ENCODE peak calls at places on chromosomes 4 and X, in eight cellular contexts. One of them, this sample, is unnamed.

GRCh38 chr4:167233523-167234387 is 539 bp downstream of the SPOCK3 start:
- DNase-seq in nucleus accumbens: peak; percentile 79
- DNase-seq in iPS-NIHi11: peak; percentile 28
- DNase-seq in CD4-positive, alpha-beta T cell: no peak
- DNase-seq in T-helper 9 cell: no peak
- DNase-seq in EL: peak; percentile 1
- DNase-seq in stimulated activated CD4-positive, alpha-beta T cell treated with anti-CD3 and anti-CD28 coated beads, Interleukin-15, amount 100 ng/mL, for 24 hours: no peak
- DNase-seq in astrocyte of the spinal cord: peak; percentile 18
- DNase-seq in this sample: no peak

GRCh38 chr4:82975792-82976191 is 34.8 kb downstream of the LIN54 start:
- DNase-seq in CD4-positive, alpha-beta T cell: no peak
- DNase-seq in nucleus accumbens: no peak
- DNase-seq in iPS-NIHi11: no peak
- DNase-seq in T-helper 9 cell: no peak
- DNase-seq in stimulated activated CD4-positive, alpha-beta T cell treated with anti-CD3 and anti-CD28 coated beads, Interleukin-15, amount 100 ng/mL, for 24 hours: no peak
- DNase-seq in EL: peak; percentile 83
- DNase-seq in astrocyte of the spinal cord: peak; percentile 5
- DNase-seq in this sample: no peak

GRCh38 chr4:158791588-158791987 is 22.8 kb downstream of the FNIP2 start:
- DNase-seq in CD4-positive, alpha-beta T cell: no peak
- DNase-seq in T-helper 9 cell: no peak
- DNase-seq in astrocyte of the spinal cord: no peak
- DNase-seq in iPS-NIHi11: no peak
- DNase-seq in stimulated activated CD4-positive, alpha-beta T cell treated with anti-CD3 and anti-CD28 coated beads, Interleukin-15, amount 100 ng/mL, for 24 hours: no peak
- DNase-seq in nucleus accumbens: no peak
- DNase-seq in EL: no peak
- DNase-seq in this sample: no peak

GRCh38 chr4:100008048-100008447 is 58.0 kb upstream of the H2AZ1 start:
- DNase-seq in EL: peak; percentile 80
- DNase-seq in stimulated activated CD4-positive, alpha-beta T cell treated with anti-CD3 and anti-CD28 coated beads, Interleukin-15, amount 100 ng/mL, for 24 hours: no peak
- DNase-seq in nucleus accumbens: no peak
- DNase-seq in iPS-NIHi11: no peak
- DNase-seq in T-helper 9 cell: no peak
- DNase-seq in astrocyte of the spinal cord: peak; percentile 23
- DNase-seq in CD4-positive, alpha-beta T cell: no peak
- DNase-seq in this sample: no peak

GRCh38 chr4:88018471-88018870 is 11.0 kb downstream of the PKD2 start:
- DNase-seq in nucleus accumbens: no peak
- DNase-seq in iPS-NIHi11: no peak
- DNase-seq in stimulated activated CD4-positive, alpha-beta T cell treated with anti-CD3 and anti-CD28 coated beads, Interleukin-15, amount 100 ng/mL, for 24 hours: no peak
- DNase-seq in astrocyte of the spinal cord: peak; percentile 51
- DNase-seq in EL: peak; percentile 85
- DNase-seq in CD4-positive, alpha-beta T cell: no peak
- DNase-seq in T-helper 9 cell: no peak
- DNase-seq in this sample: peak; percentile 69

GRCh38 chr4:70601422-70602039 is 9.5 kb downstream of the AMBN start:
- DNase-seq in iPS-NIHi11: peak; percentile 56
- DNase-seq in EL: peak; percentile 66
- DNase-seq in T-helper 9 cell: peak; percentile 42
- DNase-seq in CD4-positive, alpha-beta T cell: peak; percentile 49
- DNase-seq in astrocyte of the spinal cord: peak; percentile 61
- DNase-seq in nucleus accumbens: peak; percentile 19
- DNase-seq in stimulated activated CD4-positive, alpha-beta T cell treated with anti-CD3 and anti-CD28 coated beads, Interleukin-15, amount 100 ng/mL, for 24 hours: peak; percentile 65
- DNase-seq in this sample: peak; percentile 64

GRCh38 chrX:110006826-110007375 is 4.0 kb downstream of the TMEM164 start:
- DNase-seq in stimulated activated CD4-positive, alpha-beta T cell treated with anti-CD3 and anti-CD28 coated beads, Interleukin-15, amount 100 ng/mL, for 24 hours: no peak
- DNase-seq in EL: no peak
- DNase-seq in astrocyte of the spinal cord: no peak
- DNase-seq in nucleus accumbens: no peak
- DNase-seq in T-helper 9 cell: no peak
- DNase-seq in CD4-positive, alpha-beta T cell: no peak
- DNase-seq in iPS-NIHi11: no peak
- DNase-seq in this sample: no peak

GRCh38 chr4:80484707-80485106 is 149.2 kb downstream of the CFAP299 start:
- DNase-seq in EL: peak; percentile 14
- DNase-seq in astrocyte of the spinal cord: no peak
- DNase-seq in CD4-positive, alpha-beta T cell: no peak
- DNase-seq in T-helper 9 cell: no peak
- DNase-seq in nucleus accumbens: no peak
- DNase-seq in iPS-NIHi11: no peak
- DNase-seq in stimulated activated CD4-positive, alpha-beta T cell treated with anti-CD3 and anti-CD28 coated beads, Interleukin-15, amount 100 ng/mL, for 24 hours: no peak
- DNase-seq in this sample: no peak

GRCh38 chr4:30714408-30715031 is 5.6 kb upstream of the PCDH7 start:
- DNase-seq in CD4-positive, alpha-beta T cell: no peak
- DNase-seq in T-helper 9 cell: no peak
- DNase-seq in astrocyte of the spinal cord: peak; percentile 64
- DNase-seq in nucleus accumbens: no peak
- DNase-seq in EL: peak; percentile 49
- DNase-seq in stimulated activated CD4-positive, alpha-beta T cell treated with anti-CD3 and anti-CD28 coated beads, Interleukin-15, amount 100 ng/mL, for 24 hours: peak; percentile 8
- DNase-seq in iPS-NIHi11: peak; percentile 47
- DNase-seq in this sample: no peak

GRCh38 chr4:38190717-38191178 is 230.6 kb downstream of the PTTG2 start:
- DNase-seq in iPS-NIHi11: no peak
- DNase-seq in astrocyte of the spinal cord: peak; percentile 74
- DNase-seq in T-helper 9 cell: no peak
- DNase-seq in CD4-positive, alpha-beta T cell: no peak
- DNase-seq in nucleus accumbens: peak; percentile 11
- DNase-seq in EL: peak; percentile 90
- DNase-seq in stimulated activated CD4-positive, alpha-beta T cell treated with anti-CD3 and anti-CD28 coated beads, Interleukin-15, amount 100 ng/mL, for 24 hours: no peak
- DNase-seq in this sample: no peak

GRCh38 chr4:88008133-88008621 is 742 bp downstream of the PKD2 start:
- DNase-seq in CD4-positive, alpha-beta T cell: no peak
- DNase-seq in T-helper 9 cell: no peak
- DNase-seq in astrocyte of the spinal cord: peak; percentile 42
- DNase-seq in nucleus accumbens: peak; percentile 44
- DNase-seq in stimulated activated CD4-positive, alpha-beta T cell treated with anti-CD3 and anti-CD28 coated beads, Interleukin-15, amount 100 ng/mL, for 24 hours: peak; percentile 52
- DNase-seq in EL: peak; percentile 66
- DNase-seq in iPS-NIHi11: peak; percentile 72
- DNase-seq in this sample: no peak

GRCh38 chrX:20437678-20438077 is 171.0 kb upstream of the RPS6KA3 start:
- DNase-seq in EL: no peak
- DNase-seq in iPS-NIHi11: no peak
- DNase-seq in stimulated activated CD4-positive, alpha-beta T cell treated with anti-CD3 and anti-CD28 coated beads, Interleukin-15, amount 100 ng/mL, for 24 hours: no peak
- DNase-seq in T-helper 9 cell: no peak
- DNase-seq in astrocyte of the spinal cord: no peak
- DNase-seq in nucleus accumbens: no peak
- DNase-seq in CD4-positive, alpha-beta T cell: no peak
- DNase-seq in this sample: no peak

GRCh38 chr4:26028133-26028792 is 114.2 kb downstream of the SMIM20 start:
- DNase-seq in astrocyte of the spinal cord: no peak
- DNase-seq in EL: no peak
- DNase-seq in nucleus accumbens: no peak
- DNase-seq in iPS-NIHi11: no peak
- DNase-seq in T-helper 9 cell: no peak
- DNase-seq in CD4-positive, alpha-beta T cell: no peak
- DNase-seq in stimulated activated CD4-positive, alpha-beta T cell treated with anti-CD3 and anti-CD28 coated beads, Interleukin-15, amount 100 ng/mL, for 24 hours: no peak
- DNase-seq in this sample: no peak

GRCh38 chr4:23333556-23333945 is 556.3 kb downstream of the PPARGC1A start:
- DNase-seq in stimulated activated CD4-positive, alpha-beta T cell treated with anti-CD3 and anti-CD28 coated beads, Interleukin-15, amount 100 ng/mL, for 24 hours: peak; percentile 21
- DNase-seq in EL: no peak
- DNase-seq in astrocyte of the spinal cord: peak; percentile 90
- DNase-seq in CD4-positive, alpha-beta T cell: no peak
- DNase-seq in nucleus accumbens: no peak
- DNase-seq in T-helper 9 cell: no peak
- DNase-seq in iPS-NIHi11: no peak
- DNase-seq in this sample: no peak

GRCh38 chrX:56746996-56747395 is 18.0 kb downstream of the NBDY start:
- DNase-seq in stimulated activated CD4-positive, alpha-beta T cell treated with anti-CD3 and anti-CD28 coated beads, Interleukin-15, amount 100 ng/mL, for 24 hours: no peak
- DNase-seq in nucleus accumbens: no peak
- DNase-seq in CD4-positive, alpha-beta T cell: no peak
- DNase-seq in EL: peak; percentile 1
- DNase-seq in T-helper 9 cell: no peak
- DNase-seq in astrocyte of the spinal cord: no peak
- DNase-seq in iPS-NIHi11: no peak
- DNase-seq in this sample: no peak

GRCh38 chr4:84529169-84529751 is 30.2 kb upstream of the NKX6-1 start:
- DNase-seq in iPS-NIHi11: peak; percentile 32
- DNase-seq in T-helper 9 cell: no peak
- DNase-seq in stimulated activated CD4-positive, alpha-beta T cell treated with anti-CD3 and anti-CD28 coated beads, Interleukin-15, amount 100 ng/mL, for 24 hours: no peak
- DNase-seq in CD4-positive, alpha-beta T cell: no peak
- DNase-seq in EL: peak; percentile 18
- DNase-seq in nucleus accumbens: no peak
- DNase-seq in astrocyte of the spinal cord: peak; percentile 31
- DNase-seq in this sample: no peak

GRCh38 chr4:179671609-179672008 is 2229.4 kb upstream of the AGA start:
- DNase-seq in T-helper 9 cell: no peak
- DNase-seq in nucleus accumbens: no peak
- DNase-seq in stimulated activated CD4-positive, alpha-beta T cell treated with anti-CD3 and anti-CD28 coated beads, Interleukin-15, amount 100 ng/mL, for 24 hours: no peak
- DNase-seq in EL: no peak
- DNase-seq in astrocyte of the spinal cord: peak; percentile 6
- DNase-seq in iPS-NIHi11: no peak
- DNase-seq in CD4-positive, alpha-beta T cell: no peak
- DNase-seq in this sample: no peak

GRCh38 chrX:79524642-79525041 is 157.5 kb upstream of the ITM2A start:
- DNase-seq in stimulated activated CD4-positive, alpha-beta T cell treated with anti-CD3 and anti-CD28 coated beads, Interleukin-15, amount 100 ng/mL, for 24 hours: no peak
- DNase-seq in T-helper 9 cell: no peak
- DNase-seq in iPS-NIHi11: peak; percentile 5
- DNase-seq in CD4-positive, alpha-beta T cell: no peak
- DNase-seq in EL: no peak
- DNase-seq in astrocyte of the spinal cord: no peak
- DNase-seq in nucleus accumbens: no peak
- DNase-seq in this sample: peak; percentile 12

GRCh38 chr4:141376769-141377168 is 156.1 kb downstream of the ZNF330 start:
- DNase-seq in stimulated activated CD4-positive, alpha-beta T cell treated with anti-CD3 and anti-CD28 coated beads, Interleukin-15, amount 100 ng/mL, for 24 hours: no peak
- DNase-seq in iPS-NIHi11: no peak
- DNase-seq in nucleus accumbens: no peak
- DNase-seq in astrocyte of the spinal cord: no peak
- DNase-seq in T-helper 9 cell: no peak
- DNase-seq in CD4-positive, alpha-beta T cell: no peak
- DNase-seq in EL: no peak
- DNase-seq in this sample: no peak

GRCh38 chr4:58042176-58042575 is 932.0 kb upstream of the IGFBP7 start:
- DNase-seq in T-helper 9 cell: no peak
- DNase-seq in stimulated activated CD4-positive, alpha-beta T cell treated with anti-CD3 and anti-CD28 coated beads, Interleukin-15, amount 100 ng/mL, for 24 hours: no peak
- DNase-seq in CD4-positive, alpha-beta T cell: no peak
- DNase-seq in iPS-NIHi11: no peak
- DNase-seq in EL: no peak
- DNase-seq in nucleus accumbens: no peak
- DNase-seq in astrocyte of the spinal cord: no peak
- DNase-seq in this sample: no peak